ENCODE peak calls at places on chromosome 12, in seven cellular contexts. G is CD8-positive, alpha-beta memory T cell; D is foreskin keratinocyte; L is GM12891; T is mesenteric fat pad; I is activated B cell treated with CpG ODN at 0.5 μM for 24 hours; Z is stimulated activated CD8-positive, alpha-beta memory T cell treated with anti-CD3 and anti-CD28 coated beads, Interleukin-2, amount 100 ng/mL, for 1 hour. E is an unnamed sample.

GRCh38 chr12:14193623-14194022 is 171.9 kb upstream of the ATF7IP start:
- DNase-seq in G (no peak), D (no peak), Z (no peak), I (no peak), T (no peak), L (no peak), E (no peak)

GRCh38 chr12:116525418-116526001 is 33.7 kb upstream of the MAP1LC3B2 start:
- DNase-seq in Z (no peak), L (no peak), T (no peak), I (no peak), G (no peak), D (peak; percentile 83), E (no peak)

GRCh38 chr12:29869916-29870315 is 86.2 kb upstream of the TMTC1 start:
- DNase-seq in T (no peak), D (no peak), L (no peak), G (no peak), Z (no peak), I (no peak), E (no peak)

GRCh38 chr12:1435044-1435443 is 159.3 kb downstream of the FBXL14 start:
- DNase-seq in L (no peak), D (no peak), Z (no peak), I (no peak), G (no peak), T (no peak), E (no peak)

GRCh38 chr12:46356655-46357437 is 15.7 kb downstream of the SLC38A2 start:
- DNase-seq in D (no peak), Z (no peak), I (no peak), G (no peak), L (no peak), T (no peak), E (no peak)

GRCh38 chr12:53758081-53758769 is 6.4 kb upstream of the CISTR start:
- DNase-seq in Z (no peak), I (no peak), L (no peak), T (peak; percentile 33), D (no peak), G (no peak), E (no peak)

GRCh38 chr12:94805749-94806148 is 155.4 kb upstream of the TMCC3 start:
- DNase-seq in Z (no peak), L (no peak), I (no peak), G (no peak), D (peak; percentile 18), T (no peak), E (no peak)

GRCh38 chr12:24922109-24922508 is 26.8 kb downstream of the BCAT1 start:
- DNase-seq in Z (no peak), G (no peak), I (no peak), T (no peak), L (no peak), D (no peak), E (no peak)

GRCh38 chr12:9673404-9674225 is 4.1 kb downstream of the CLEC2D start:
- DNase-seq in L (no peak), D (peak; percentile 85), Z (no peak), I (no peak), T (no peak), G (peak; percentile 54), E (peak; percentile 27)

GRCh38 chr12:132588821-132589669 is 21.3 kb downstream of the LRCOL1 start:
- DNase-seq in Z (no peak), I (no peak), L (no peak), T (no peak), G (no peak), D (no peak), E (no peak)

GRCh38 chr12:62700091-62700490 is 233.5 kb downstream of the MON2 start:
- DNase-seq in L (no peak), G (no peak), I (no peak), Z (no peak), D (no peak), T (no peak), E (no peak)